ENCODE peak calls at places on chromosome 22, in seven cellular contexts. Q is upper lobe of right lung, F is right lobe of liver, N is OCI-LY7, T is GM23338, A is colonic mucosa, O is heart right ventricle. U is an unnamed sample. For H3K4me1, the result is how much of the 10 kb centered on the place peaks cover.

GRCh38 chr22:47158457-47158856 is 396.0 kb downstream of the TBC1D22A start:
- DNase-seq in Q (no peak), F (no peak), N (no peak), T (no peak), A (no peak), O (no peak), U (no peak)

GRCh38 chr22:29689872-29690213 is 30.0 kb upstream of the CABP7 start:
- DNase-seq in Q (peak), F (peak), N (peak), T (peak), A (peak), O (peak), U (no peak)

GRCh38 chr22:20584029-20584871 is 76.8 kb downstream of the MED15 start:
- DNase-seq in Q (no peak), F (no peak), N (no peak), T (no peak), A (no peak), O (no peak), U (no peak)

GRCh38 chr22:19634576-19634975 is 79.7 kb upstream of the SEPTIN5 start:
- DNase-seq in Q (no peak), F (no peak), N (no peak), T (no peak), A (no peak), O (no peak), U (no peak)

GRCh38 chr22:35656284-35656752 is 8.1 kb downstream of the APOL6 start:
- DNase-seq in Q (no peak), F (no peak), N (no peak), T (no peak), A (no peak), O (no peak), U (no peak)

GRCh38 chr22:32318361-32318760 is 39.3 kb upstream of the RFPL3 start:
- DNase-seq in Q (no peak), F (no peak), N (no peak), T (no peak), A (no peak), O (no peak), U (no peak)

GRCh38 chr22:36232715-36233401 is 6.5 kb downstream of the APOL2 start:
- DNase-seq in Q (no peak), F (no peak), N (no peak), T (no peak), A (no peak), O (no peak), U (no peak)

GRCh38 chr22:50310209-50310722 is 2.8 kb upstream of the PLXNB2 start:
- DNase-seq in Q (peak), F (peak), N (no peak), T (peak), A (no peak), O (no peak), U (no peak)

GRCh38 chr22:17334054-17334453 is 35.2 kb upstream of the CECR2 start:
- DNase-seq in Q (no peak), F (no peak), N (no peak), T (no peak), A (no peak), O (no peak), U (no peak)

GRCh38 chr22:30238661-30239420 is 7.7 kb downstream of the LIF start:
- DNase-seq in Q (no peak), F (no peak), N (no peak), T (peak), A (peak), O (peak), U (no peak)

GRCh38 chr22:25141994-25142620 is 57.6 kb upstream of the CRYBB3 start:
- DNase-seq in Q (no peak), F (no peak), N (no peak), T (peak), A (no peak), O (no peak), U (no peak)

GRCh38 chr22:30435674-30436126 is 10.1 kb downstream of the MTFP1 start:
- DNase-seq in Q (no peak), F (peak), N (peak), T (no peak), A (peak), O (peak), U (peak)

GRCh38 chr22:20396639-20397038 is 2.7 kb downstream of the ZNF74 start:
- DNase-seq in Q (no peak), F (no peak), N (no peak), T (no peak), A (no peak), O (no peak), U (no peak)

GRCh38 chr22:35443790-35444684 is 44.1 kb downstream of the MCM5 start:
- DNase-seq in Q (no peak), F (no peak), N (no peak), T (no peak), A (no peak), O (no peak), U (no peak)

GRCh38 chr22:49548356-49549202 is 279.1 kb downstream of the BRD1 start:
- DNase-seq in Q (peak), F (peak), N (no peak), T (no peak), A (no peak), O (no peak), U (no peak)

GRCh38 chr22:50731811-50732624 is 6.0 kb upstream of the ACR start:
- DNase-seq in Q (peak), F (peak), N (peak), T (peak), A (peak), O (peak), U (peak)

GRCh38 chr22:28798810-28799124 is 1.6 kb downstream of the XBP1 start:
- DNase-seq in Q (no peak), F (no peak), N (no peak), T (no peak), A (no peak), O (no peak), U (no peak)

GRCh38 chr22:25388866-25389540 is 169.6 kb downstream of the CRYBB2 start:
- DNase-seq in Q (no peak), F (no peak), N (peak), T (no peak), A (no peak), O (no peak), U (peak)

GRCh38 chr22:20979243-20979809 is 2.8 kb upstream of the LZTR1 start:
- DNase-seq in Q (peak), F (peak), N (no peak), T (peak), A (peak), O (peak), U (peak)

GRCh38 chr22:48428556-48429371 is 1398.9 kb downstream of the BRD1 start:
- DNase-seq in Q (no peak), F (peak), N (no peak), T (no peak), A (no peak), O (no peak), U (no peak)

GRCh38 chr22:17369553-17370035 is 334 bp downstream of the CECR2 start:
- DNase-seq in Q (peak), F (peak), N (peak), T (peak), A (no peak), O (peak), U (peak)

DNA sequence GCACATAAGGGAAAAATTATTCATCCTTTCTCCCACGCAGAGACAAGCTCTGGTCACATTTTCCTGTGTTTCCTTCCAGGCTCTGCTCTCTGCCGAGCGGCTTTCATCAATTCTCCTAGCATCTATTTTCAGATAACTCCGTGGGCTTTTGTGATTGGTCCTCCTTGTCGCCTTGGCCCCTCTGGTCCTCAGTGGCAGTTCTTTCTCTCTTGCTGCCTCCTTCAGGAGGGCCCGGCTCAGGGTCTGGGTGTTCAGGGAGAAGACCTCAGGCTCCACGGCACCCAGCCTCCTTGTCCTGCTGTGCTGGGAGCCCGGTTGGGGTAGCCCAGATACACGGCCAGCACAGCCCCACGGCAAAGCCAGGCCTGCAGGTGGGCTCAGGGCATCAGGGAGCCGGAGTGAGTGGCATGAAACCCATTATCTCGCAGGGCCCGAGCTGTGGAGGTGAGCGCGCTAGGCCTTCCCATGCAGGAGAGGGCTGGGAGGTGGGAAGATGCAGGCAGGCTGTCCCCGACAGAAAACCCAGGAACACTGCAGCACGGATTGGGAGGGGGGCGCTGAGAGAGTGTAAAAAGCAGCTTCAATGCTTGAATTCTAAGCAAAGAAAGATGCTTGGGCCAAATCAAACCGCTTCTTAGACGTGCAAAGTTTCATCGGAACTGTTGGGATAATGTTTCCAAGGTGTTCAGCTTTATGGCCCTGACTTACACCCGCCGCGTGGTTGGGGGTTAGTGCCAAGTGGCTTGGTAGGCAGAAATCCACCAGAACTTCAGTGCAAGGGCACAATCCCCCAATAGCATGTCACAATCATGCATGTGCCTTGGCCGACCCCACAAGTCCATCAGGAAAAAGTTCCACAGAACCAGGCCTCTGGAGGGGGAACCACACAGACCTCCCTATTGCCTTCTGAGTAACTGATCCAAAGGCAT is 81.9 kb upstream of the WNT7B start:
- DNase-seq in Q (peak), F (peak), N (no peak), T (no peak), A (no peak), O (peak), U (no peak)
- H3K4me1 ChIP-seq in Q (half or more), F (under half), N (half or more), T (under half), A (under half), O (half or more), U (under half)

GRCh38 chr22:27598792-27599191 is 202.8 kb downstream of the MN1 start:
- DNase-seq in Q (no peak), F (no peak), N (no peak), T (no peak), A (no peak), O (no peak), U (no peak)

GRCh38 chr22:27603823-27604190 is 197.7 kb downstream of the MN1 start:
- DNase-seq in Q (no peak), F (no peak), N (no peak), T (peak), A (no peak), O (no peak), U (no peak)

GRCh38 chr22:27603111-27603822 is 198.3 kb downstream of the MN1 start:
- DNase-seq in Q (no peak), F (no peak), N (no peak), T (no peak), A (no peak), O (no peak), U (no peak)

GRCh38 chr22:27602390-27602789 is 199.2 kb downstream of the MN1 start:
- DNase-seq in Q (no peak), F (no peak), N (no peak), T (peak), A (no peak), O (no peak), U (no peak)

GRCh38 chr22:27601195-27601594 is 200.4 kb downstream of the MN1 start:
- DNase-seq in Q (no peak), F (no peak), N (no peak), T (no peak), A (no peak), O (no peak), U (no peak)
- H3K27ac ChIP-seq in Q (no peak), F (no peak), N (no peak), T (no peak), A (no peak), O (no peak), U (no peak)

DNA sequence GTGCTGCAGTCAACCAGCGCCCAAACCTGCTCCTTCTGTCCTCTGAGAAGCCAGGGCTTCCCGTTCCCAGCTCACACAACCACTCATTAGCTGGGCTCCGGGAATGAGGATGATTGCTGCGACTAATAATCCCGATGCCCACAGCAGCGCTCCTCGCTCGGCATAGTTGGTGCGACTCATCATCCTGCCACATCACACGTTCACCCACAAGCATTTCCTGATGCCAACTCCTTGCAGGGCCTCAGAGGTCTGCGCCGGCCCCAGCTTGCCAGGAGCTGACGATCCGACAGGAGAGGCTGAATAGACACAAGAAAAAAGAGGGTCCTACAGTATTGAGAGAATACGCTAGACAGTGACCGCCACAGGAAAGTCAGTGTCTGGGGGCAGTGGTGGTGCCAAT is 10.6 kb upstream of the CSNK1E start:
- DNase-seq in Q (no peak), F (no peak), N (no peak), T (no peak), A (no peak), O (no peak), U (no peak)
- H3K4me3 ChIP-seq in Q (no peak), F (no peak), N (no peak), T (no peak), A (no peak), O (no peak), U (no peak)

DNA sequence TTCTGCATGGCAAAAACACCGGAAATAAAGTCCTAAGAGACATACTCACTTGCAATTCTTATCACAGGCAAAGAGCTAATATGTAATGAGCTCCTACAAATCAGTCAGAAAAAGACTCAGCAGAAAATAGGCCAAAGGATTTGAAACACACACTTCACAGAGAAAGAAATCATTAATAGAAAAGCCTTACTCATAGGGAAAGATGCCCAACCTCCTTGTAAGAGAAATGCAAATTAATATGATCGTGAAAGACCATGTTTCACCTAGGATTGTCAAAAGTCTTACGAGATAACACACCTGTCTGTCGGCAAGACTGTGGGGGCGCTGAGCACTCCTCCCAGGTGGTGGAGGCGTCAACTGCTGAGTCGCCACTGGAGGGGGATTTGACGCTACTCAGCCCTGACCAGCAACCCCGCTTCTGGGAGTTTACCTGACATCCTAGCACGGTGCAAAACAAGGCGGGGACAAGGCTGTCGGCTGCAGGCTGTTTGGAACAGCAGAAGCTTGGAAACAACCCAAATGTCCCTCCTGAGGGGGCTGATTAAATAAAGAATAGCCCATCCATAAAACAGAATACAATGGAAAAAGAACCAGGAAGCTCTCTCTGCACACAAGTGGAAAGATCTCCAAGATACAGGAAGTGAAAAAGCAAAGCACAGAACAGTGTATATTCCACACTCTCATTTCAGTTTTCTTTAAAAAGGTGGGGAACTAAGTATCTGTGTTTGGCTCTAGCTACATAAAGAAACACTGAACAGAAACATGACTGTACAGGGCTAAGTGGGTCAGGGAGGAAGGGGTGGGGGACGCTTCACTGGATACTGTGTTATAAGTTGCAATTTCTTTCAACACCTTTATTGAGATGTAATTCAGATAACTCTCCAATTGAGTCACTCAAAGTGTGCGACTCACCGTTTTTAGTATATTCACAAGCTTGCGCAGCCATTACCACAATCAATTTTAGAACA is 11.5 kb downstream of the CSNK1E start:
- DNase-seq in Q (no peak), F (no peak), N (peak), T (peak), A (peak), O (no peak), U (peak)
- H3K4me1 ChIP-seq in Q (under half), F (under half), N (under half), T (under half), A (under half), O (half or more), U (under half)

DNA sequence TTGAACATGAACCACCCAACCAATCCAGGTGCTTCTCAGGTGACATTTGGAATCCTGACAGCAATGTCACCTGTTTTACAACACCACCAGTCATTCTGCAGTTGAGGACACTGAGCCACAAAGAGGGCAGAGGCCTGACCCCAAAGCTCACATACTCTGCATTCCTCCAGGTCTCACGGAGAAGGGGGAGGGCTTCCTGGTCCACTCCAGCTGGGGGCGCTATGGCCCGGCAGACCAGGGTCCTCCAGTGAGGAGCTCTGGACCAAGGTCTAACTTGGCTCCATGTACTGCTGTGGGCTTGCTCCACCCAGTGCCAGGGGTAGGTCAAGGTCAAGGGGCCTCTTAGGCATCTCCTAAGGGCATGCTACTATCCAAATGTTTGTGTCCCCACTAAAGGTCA is 1.5 kb upstream of the PNPLA3 start:
- DNase-seq in Q (no peak), F (no peak), N (no peak), T (peak), A (no peak), O (no peak), U (no peak)
- H3K27ac ChIP-seq in Q (no peak), F (no peak), N (no peak), T (no peak), A (no peak), O (no peak), U (no peak)

DNA sequence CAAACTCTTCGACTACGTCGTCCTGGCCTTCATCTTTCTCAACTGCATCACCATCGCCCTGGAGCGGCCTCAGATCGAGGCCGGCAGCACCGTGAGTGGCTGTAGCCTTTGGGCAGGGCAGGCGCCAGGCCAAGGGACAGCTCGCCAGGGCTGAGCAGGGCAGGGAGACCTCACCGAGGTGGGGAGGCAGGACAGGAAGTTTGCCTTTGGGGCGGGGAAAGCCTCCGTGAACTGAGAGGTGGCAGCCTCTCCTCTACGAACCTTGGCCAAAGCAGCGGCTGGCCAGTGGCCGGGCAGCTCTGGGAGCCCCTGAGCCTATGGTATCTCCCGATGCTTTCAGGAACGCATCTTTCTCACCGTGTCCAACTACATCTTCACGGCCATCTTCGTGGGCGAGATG is 93.2 kb downstream of the CACNA1I start:
- DNase-seq in Q (no peak), F (no peak), N (no peak), T (peak), A (peak), O (no peak), U (no peak)
- H3K4me3 ChIP-seq in Q (no peak), F (no peak), N (no peak), T (peak), A (no peak), O (no peak), U (no peak)

GRCh38 chr22:41915035-41915782 is at the start of gene SHISA8:
- DNase-seq in Q (peak), F (no peak), N (no peak), T (peak), A (peak), O (no peak), U (peak)
- H3K4me1 ChIP-seq in Q (under half), F (under half), N (under half), T (under half), A (under half), O (under half), U (under half)